ENCODE peak calls at places on chromosomes 1 and 21, in nine cellular contexts. G is OCI-LY7, Z is GM23338, I is HCT116, H is SK-N-SH, B is GM23248, O is PC-3, U is neural progenitor cell, Y is hepatocyte. R is an unnamed sample. For H3K79me2, the result is how much of the 10 kb centered on the place peaks cover.

GRCh38 chr21:41602511-41602910 is 94.6 kb upstream of the TMPRSS2 start:
- DNase-seq in I (no peak), O (no peak), Y (no peak), B (no peak), H (no peak), Z (no peak), G (no peak), U (no peak), R (no peak)

GRCh38 chr1:94081566-94082344 is 39.2 kb downstream of the ABCA4 start:
- DNase-seq in G (no peak), B (peak), O (peak), H (no peak), Z (no peak), I (no peak), Y (no peak), U (no peak), R (no peak)

GRCh38 chr1:226424228-226425003 is 16.5 kb upstream of the PARP1 start:
- DNase-seq in I (peak), Z (peak), U (peak), B (peak), O (peak), H (peak), Y (peak), G (peak), R (peak)

GRCh38 chr1:201309420-201309819 is 26.1 kb downstream of the PKP1 start:
- DNase-seq in B (peak), H (peak), U (peak), O (peak), Y (peak), Z (peak), G (peak), I (peak), R (peak)

GRCh38 chr21:39932335-39932734 is 65.1 kb downstream of the PCP4 start:
- DNase-seq in H (no peak), B (no peak), G (no peak), Z (no peak), I (no peak), Y (no peak), O (no peak), U (no peak), R (peak)

GRCh38 chr1:2229921-2230700 is 2.0 kb downstream of the SKI start:
- DNase-seq in U (no peak), B (peak), Y (peak), G (no peak), O (peak), I (no peak), Z (peak), H (peak), R (no peak)

GRCh38 chr1:232904566-232904965 is 45.8 kb upstream of the NTPCR start:
- DNase-seq in G (no peak), B (peak), H (no peak), U (no peak), Z (no peak), I (no peak), O (peak), Y (peak), R (no peak)

GRCh38 chr21:38267136-38267535 is 10.3 kb downstream of the KCNJ15 start:
- DNase-seq in I (no peak), G (no peak), H (no peak), U (no peak), B (peak), O (no peak), Y (no peak), Z (no peak), R (no peak)

GRCh38 chr1:151060241-151061011 is at the start of gene MLLT11:
- DNase-seq in O (peak), U (peak), H (peak), Z (peak), Y (peak), B (peak), G (peak), I (no peak), R (no peak)

GRCh38 chr1:154334647-154335350 is 9.5 kb downstream of the ATP8B2 start:
- DNase-seq in O (peak), U (peak), G (peak), I (no peak), H (peak), Y (peak), B (peak), Z (peak), R (peak)

GRCh38 chr1:179228783-179229213 is 679 bp downstream of the ABL2 start:
- DNase-seq in I (no peak), H (peak), Y (peak), B (peak), G (no peak), O (peak), U (peak), Z (peak), R (no peak)

GRCh38 chr1:164466001-164466421 is 93.0 kb upstream of the PBX1 start:
- DNase-seq in Z (no peak), Y (no peak), B (no peak), U (no peak), O (no peak), G (no peak), I (no peak), H (no peak), R (no peak)

GRCh38 chr1:87151500-87152421 is 176.9 kb upstream of the LMO4 start:
- DNase-seq in Y (peak), Z (peak), H (no peak), G (peak), B (no peak), O (no peak), I (no peak), U (peak), R (peak)

GRCh38 chr1:161994153-161994814 is 29.4 kb downstream of the OLFML2B start:
- DNase-seq in H (peak), O (no peak), G (no peak), I (no peak), Y (no peak), U (no peak), Z (no peak), B (peak), R (no peak)

GRCh38 chr1:7110306-7110705 is 325.1 kb downstream of the CAMTA1 start:
- DNase-seq in O (peak), B (peak), U (no peak), Y (no peak), G (no peak), H (no peak), Z (no peak), I (no peak), R (no peak)

GRCh38 chr1:204477036-204477740 is 17.4 kb downstream of the PIK3C2B start:
- DNase-seq in Y (no peak), G (no peak), Z (no peak), I (no peak), U (no peak), O (no peak), H (no peak), B (no peak), R (no peak)

DNA sequence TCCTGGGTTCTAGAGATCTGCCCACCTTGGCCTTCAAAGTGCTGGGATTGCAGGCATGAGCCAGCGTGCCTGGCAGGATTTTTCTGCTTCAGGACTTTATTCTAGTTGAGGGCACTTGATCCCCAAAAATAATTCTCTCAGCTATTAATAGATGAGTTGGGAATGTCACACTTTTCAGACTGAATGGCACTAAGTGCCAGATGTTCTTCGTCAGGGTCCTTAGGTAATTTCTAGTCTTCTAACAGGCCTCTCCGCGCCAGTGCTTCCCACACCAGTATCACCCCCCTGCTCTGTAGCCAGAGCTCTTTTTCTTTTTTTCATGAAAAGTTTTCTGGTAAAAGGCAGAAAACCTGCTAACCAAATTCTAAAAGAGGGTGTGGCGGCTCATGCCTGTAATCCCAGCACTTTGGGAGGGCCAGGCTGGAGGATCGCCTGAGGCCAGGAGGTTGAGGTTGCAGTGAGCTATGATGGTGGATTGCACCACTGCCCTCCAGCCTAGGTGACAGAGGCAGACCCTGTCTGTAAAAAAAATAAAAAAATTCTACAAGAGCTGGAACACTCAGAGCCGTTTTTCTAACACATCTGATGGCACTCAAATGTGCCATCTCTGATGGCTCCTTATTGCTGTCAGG is 6.1 kb upstream of the SARS1 start:
- DNase-seq in Y (no peak), G (no peak), Z (no peak), I (no peak), H (no peak), O (no peak), U (no peak), B (no peak), R (no peak)
- TF ChIP-seq EZH2phosphoT487 in Y (no peak), G (no peak), Z (no peak), I (no peak), H (no peak), O (no peak), U (no peak), B (no peak), R (no peak)

GRCh38 chr21:42862774-42863503 is 16.4 kb downstream of the WDR4 start:
- DNase-seq in Y (peak), B (no peak), U (no peak), O (peak), Z (peak), I (no peak), G (no peak), H (peak), R (no peak)
- H3K79me2 ChIP-seq in Y (under half), B (half or more), U (under half), O (half or more), Z (half or more), I (half or more), G (under half), H (half or more), R (half or more)

GRCh38 chr1:202976633-202977032 is 9.6 kb upstream of the CYB5R1 start:
- DNase-seq in G (no peak), O (no peak), H (no peak), Y (no peak), I (no peak), B (no peak), U (no peak), Z (no peak), R (no peak)
- H3K4me2 ChIP-seq in G (no peak), O (no peak), H (no peak), Y (no peak), I (no peak), B (no peak), U (no peak), Z (no peak), R (no peak)

GRCh38 chr1:43258370-43258769 is 11.4 kb upstream of the TMEM125 start:
- DNase-seq in B (no peak), I (no peak), Z (no peak), H (no peak), O (no peak), Y (no peak), G (no peak), U (no peak), R (no peak)

GRCh38 chr1:43253173-43253572 is 16.6 kb upstream of the TMEM125 start:
- DNase-seq in Y (no peak), O (no peak), I (no peak), Z (no peak), H (no peak), G (no peak), B (no peak), U (no peak), R (no peak)

GRCh38 chr1:43255438-43256210 is 14.2 kb upstream of the TMEM125 start:
- DNase-seq in Y (no peak), U (no peak), Z (no peak), H (no peak), G (no peak), I (no peak), O (no peak), B (no peak), R (no peak)

GRCh38 chr1:43253876-43254275 is 15.9 kb upstream of the TMEM125 start:
- DNase-seq in O (no peak), Y (no peak), I (no peak), H (no peak), U (no peak), B (no peak), G (no peak), Z (no peak), R (no peak)

GRCh38 chr1:43256675-43257570 is 12.9 kb upstream of the TMEM125 start:
- DNase-seq in Y (no peak), Z (no peak), G (no peak), O (no peak), U (no peak), B (no peak), H (no peak), I (no peak), R (no peak)
- TF ChIP-seq EZH2phosphoT487 in Y (no peak), Z (no peak), G (no peak), O (no peak), U (no peak), B (no peak), H (no peak), I (no peak), R (no peak)

DNA sequence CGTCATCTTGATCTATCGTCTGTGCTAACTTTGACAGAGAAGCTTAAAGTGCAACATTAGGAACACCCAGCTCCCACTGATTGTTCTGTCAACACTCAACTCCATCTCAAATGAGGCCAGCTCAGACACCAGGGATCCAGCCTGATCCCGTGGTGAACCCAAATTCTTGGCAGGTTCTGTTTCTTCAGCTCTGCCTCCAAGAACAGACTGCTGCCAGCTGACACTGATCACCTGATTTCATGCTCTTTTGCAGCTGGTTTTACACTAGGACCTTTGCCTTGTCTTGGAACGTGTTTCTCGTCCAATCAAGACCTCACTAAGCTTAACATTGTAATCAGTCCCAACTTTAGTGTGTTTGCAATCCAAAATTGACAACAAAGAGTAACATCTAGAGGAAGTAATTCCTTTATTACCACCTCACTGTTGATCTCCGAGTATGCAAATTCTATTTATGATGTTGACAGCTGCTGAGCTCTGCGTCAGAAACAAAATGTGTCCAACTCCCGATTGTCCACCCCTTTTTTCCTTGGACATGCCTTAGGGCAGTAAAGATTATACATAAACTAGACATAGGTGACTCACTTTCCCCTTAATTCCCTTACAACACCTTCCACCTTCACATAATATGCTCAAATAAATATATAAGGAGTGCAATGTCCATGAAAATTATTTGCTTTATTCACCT is 1.6 kb upstream of the HYI start:
- DNase-seq in O (no peak), U (no peak), B (no peak), G (no peak), H (no peak), Y (no peak), I (no peak), Z (no peak), R (no peak)
- H3K79me2 ChIP-seq in O (under half), U (under half), B (under half), G (under half), H (under half), Y (under half), I (under half), Z (under half), R (under half)

GRCh38 chr1:234953655-234954420 is 174.8 kb downstream of the TOMM20 start:
- DNase-seq in B (no peak), Y (no peak), O (no peak), Z (no peak), U (no peak), G (no peak), H (no peak), I (no peak), R (no peak)
- H3K4me2 ChIP-seq in B (no peak), Y (no peak), O (no peak), Z (no peak), U (no peak), G (peak), H (no peak), I (no peak), R (no peak)